ENCODE peak calls at places on chromosomes 2 and 18, in ten cellular contexts. F, W, D, L, Z, V, B, O, K and M are unnamed samples.
A peak's percentile ranks its signal among the peaks of the same experiment; 100 is the strongest.

GRCh38 chr2:189022492-189022891 is 48.3 kb downstream of the COL3A1 start:
- DNase-seq in F (no peak), B (no peak), O (no peak), Z (peak; percentile 68), V (peak; percentile 54), K (no peak), W (no peak), L (no peak), D (no peak), M (no peak)

GRCh38 chr2:59690849-59691248 is 862.6 kb downstream of the BCL11A start:
- DNase-seq in L (peak; percentile 26), D (no peak), B (no peak), F (no peak), K (no peak), O (no peak), Z (no peak), V (no peak), W (no peak), M (no peak)

GRCh38 chr2:85368921-85369320 is 14.4 kb downstream of the ELMOD3 start:
- DNase-seq in K (no peak), O (no peak), D (no peak), V (no peak), B (no peak), L (no peak), F (no peak), W (no peak), Z (no peak), M (no peak)

GRCh38 chr18:9191658-9192256 is 55.2 kb downstream of the ANKRD12 start:
- DNase-seq in F (no peak), D (no peak), W (no peak), K (no peak), O (no peak), L (no peak), Z (no peak), V (no peak), B (no peak), M (no peak)

GRCh38 chr18:58649966-58650816 is 21.1 kb upstream of the MALT1 start:
- DNase-seq in Z (no peak), K (no peak), F (peak; percentile 52), W (no peak), O (no peak), B (no peak), D (no peak), L (no peak), V (peak; percentile 77), M (no peak)

GRCh38 chr2:240464514-240465241 is 29.2 kb downstream of the GPC1 start:
- DNase-seq in D (no peak), Z (no peak), B (peak; percentile 11), W (no peak), F (no peak), O (no peak), L (no peak), K (peak; percentile 45), V (no peak), M (no peak)

GRCh38 chr2:38095996-38096861 is 20.3 kb upstream of the CYP1B1 start:
- DNase-seq in L (no peak), D (no peak), F (peak; percentile 45), Z (no peak), W (no peak), O (no peak), V (peak; percentile 58), K (no peak), B (peak; percentile 77), M (no peak)

GRCh38 chr2:27152796-27153464 is 4.1 kb downstream of the TCF23 start:
- DNase-seq in L (peak; percentile 69), Z (no peak), F (no peak), O (no peak), D (no peak), V (peak; percentile 48), W (no peak), B (no peak), K (no peak), M (no peak)

GRCh38 chr2:176637497-176638166 is 368.4 kb downstream of the MTX2 start:
- DNase-seq in K (peak; percentile 62), D (no peak), B (peak; percentile 62), W (no peak), Z (peak; percentile 40), F (peak; percentile 23), L (peak; percentile 40), V (peak; percentile 23), O (no peak), M (peak; percentile 65)

GRCh38 chr2:74297950-74298349 is 45.3 kb downstream of the SLC4A5 start:
- DNase-seq in K (no peak), F (no peak), W (no peak), O (no peak), Z (no peak), L (no peak), D (no peak), V (no peak), B (no peak), M (no peak)

GRCh38 chr2:234291765-234292204 is 205.1 kb downstream of the ARL4C start:
- DNase-seq in V (peak; percentile 77), B (peak; percentile 37), K (no peak), F (no peak), D (peak; percentile 23), Z (peak; percentile 84), L (peak; percentile 91), O (no peak), W (no peak), M (peak; percentile 79)

GRCh38 chr2:151904807-151905206 is 76.6 kb upstream of the ARL5A start:
- DNase-seq in W (no peak), Z (no peak), O (no peak), L (no peak), D (no peak), V (no peak), K (no peak), B (no peak), F (no peak), M (no peak)

GRCh38 chr2:44136186-44136585 is 32.5 kb upstream of the PPM1B start:
- DNase-seq in L (no peak), O (no peak), Z (peak; percentile 45), F (no peak), K (no peak), W (no peak), D (no peak), V (peak; percentile 83), B (no peak), M (peak; percentile 80)

GRCh38 chr2:238509151-238509820 is 82.6 kb downstream of the ASB1 start:
- DNase-seq in D (no peak), Z (peak; percentile 60), B (no peak), W (no peak), K (no peak), L (no peak), V (peak; percentile 36), O (no peak), F (no peak), M (no peak)

GRCh38 chr2:222561817-222562424 is 94.0 kb downstream of the FARSB start:
- DNase-seq in V (peak; percentile 22), L (peak; percentile 50), O (peak; percentile 23), K (no peak), Z (peak; percentile 81), F (peak; percentile 73), D (peak; percentile 20), B (no peak), W (no peak), M (no peak)

GRCh38 chr2:111091811-111092211 is 28.9 kb upstream of the BCL2L11 start:
- DNase-seq in K (no peak), O (no peak), Z (no peak), B (no peak), W (no peak), D (no peak), V (no peak), F (no peak), L (no peak), M (no peak)

GRCh38 chr2:129923265-129924141 is 56.0 kb upstream of the RAB6C start:
- DNase-seq in V (peak; percentile 37), O (no peak), L (peak; percentile 17), F (peak; percentile 27), K (peak; percentile 58), W (no peak), Z (peak; percentile 56), D (no peak), B (no peak), M (peak; percentile 13)

GRCh38 chr2:38933653-38934052 is 44.0 kb downstream of the ARHGEF33 start:
- DNase-seq in L (no peak), D (no peak), B (no peak), V (peak; percentile 86), F (no peak), K (no peak), Z (peak; percentile 7), W (no peak), O (no peak), M (peak; percentile 11)

GRCh38 chr2:150259746-150260145 is 227.7 kb downstream of the RND3 start:
- DNase-seq in Z (no peak), W (no peak), O (no peak), K (no peak), L (no peak), F (no peak), V (no peak), B (no peak), D (no peak), M (peak; percentile 39)

GRCh38 chr2:24382363-24383021 is 22.2 kb upstream of the ITSN2 start:
- DNase-seq in Z (peak; percentile 76), V (peak; percentile 65), O (peak; percentile 70), K (peak; percentile 63), D (peak; percentile 49), B (peak; percentile 41), F (peak; percentile 78), L (peak; percentile 37), W (no peak), M (peak; percentile 16)

GRCh38 chr2:9623151-9623550 is 7.6 kb downstream of the YWHAQ start:
- DNase-seq in K (no peak), F (no peak), D (no peak), Z (no peak), L (no peak), O (no peak), W (no peak), V (peak; percentile 51), B (no peak), M (no peak)

GRCh38 chr2:98932164-98932563 is 3.9 kb downstream of the CRACDL start:
- DNase-seq in K (no peak), V (no peak), W (no peak), B (no peak), F (no peak), L (no peak), O (no peak), Z (no peak), D (no peak), M (no peak)

GRCh38 chr2:117126656-117127055 is 687.8 kb upstream of the DDX18 start:
- DNase-seq in L (no peak), V (no peak), D (no peak), W (no peak), O (no peak), Z (no peak), F (no peak), B (no peak), K (no peak), M (no peak)

GRCh38 chr18:62486290-62486964 is 36.4 kb upstream of the ZCCHC2 start:
- DNase-seq in K (no peak), W (peak; percentile 21), L (peak; percentile 53), D (no peak), F (no peak), O (no peak), V (peak; percentile 16), B (no peak), Z (peak; percentile 39), M (peak; percentile 14)

GRCh38 chr2:42238644-42239288 is 69.6 kb downstream of the EML4 start:
- DNase-seq in O (peak; percentile 29), V (no peak), F (no peak), B (peak; percentile 22), K (peak; percentile 54), W (no peak), D (no peak), L (peak; percentile 47), Z (peak; percentile 33), M (no peak)